ENCODE peak calls at places on chromosomes 2 and 18, in five cellular contexts. One of them, this sample, is unnamed.

GRCh38 chr2:228522276-228522675 is 340.8 kb upstream of the SPHKAP start:
- DNase-seq in AG09309: no peak
- DNase-seq in brain microvascular endothelial cell: no peak
- DNase-seq in bronchial epithelial cell: no peak
- DNase-seq in RWPE1: no peak
- DNase-seq in this sample: no peak

GRCh38 chr2:49843314-49843713 is 689.0 kb upstream of the FSHR start:
- DNase-seq in AG09309: no peak
- DNase-seq in brain microvascular endothelial cell: no peak
- DNase-seq in bronchial epithelial cell: no peak
- DNase-seq in RWPE1: no peak
- DNase-seq in this sample: no peak

GRCh38 chr2:206858972-206859739 is 80.2 kb upstream of the CPO start:
- DNase-seq in AG09309: no peak
- DNase-seq in brain microvascular endothelial cell: no peak
- DNase-seq in bronchial epithelial cell: no peak
- DNase-seq in RWPE1: no peak
- DNase-seq in this sample: no peak

GRCh38 chr2:101976887-101977286 is 14.9 kb upstream of the IL1R2 start:
- DNase-seq in AG09309: no peak
- DNase-seq in brain microvascular endothelial cell: no peak
- DNase-seq in bronchial epithelial cell: no peak
- DNase-seq in RWPE1: no peak
- DNase-seq in this sample: no peak

GRCh38 chr2:213848631-213849030 is 562.2 kb upstream of the VWC2L start:
- DNase-seq in AG09309: peak
- DNase-seq in brain microvascular endothelial cell: no peak
- DNase-seq in bronchial epithelial cell: peak
- DNase-seq in RWPE1: no peak
- DNase-seq in this sample: no peak

GRCh38 chr2:201984800-201985525 is 48.7 kb upstream of the FZD7 start:
- DNase-seq in AG09309: no peak
- DNase-seq in brain microvascular endothelial cell: no peak
- DNase-seq in bronchial epithelial cell: no peak
- DNase-seq in RWPE1: no peak
- DNase-seq in this sample: no peak

GRCh38 chr2:11395971-11396689 is 51.7 kb upstream of the ROCK2 start:
- DNase-seq in AG09309: no peak
- DNase-seq in brain microvascular endothelial cell: no peak
- DNase-seq in bronchial epithelial cell: no peak
- DNase-seq in RWPE1: no peak
- DNase-seq in this sample: no peak

GRCh38 chr2:167322795-167323194 is 434.5 kb downstream of the XIRP2 start:
- DNase-seq in AG09309: no peak
- DNase-seq in brain microvascular endothelial cell: no peak
- DNase-seq in bronchial epithelial cell: no peak
- DNase-seq in RWPE1: no peak
- DNase-seq in this sample: no peak

GRCh38 chr18:11993264-11993916 is 12.1 kb downstream of the IMPA2 start:
- DNase-seq in AG09309: no peak
- DNase-seq in brain microvascular endothelial cell: no peak
- DNase-seq in bronchial epithelial cell: no peak
- DNase-seq in RWPE1: no peak
- DNase-seq in this sample: no peak

GRCh38 chr2:105373344-105373781 is 25.5 kb downstream of the FHL2 start:
- DNase-seq in AG09309: no peak
- DNase-seq in brain microvascular endothelial cell: no peak
- DNase-seq in bronchial epithelial cell: no peak
- DNase-seq in RWPE1: no peak
- DNase-seq in this sample: no peak

GRCh38 chr18:62576277-62576676 is 53.5 kb downstream of the ZCCHC2 start:
- DNase-seq in AG09309: no peak
- DNase-seq in brain microvascular endothelial cell: no peak
- DNase-seq in bronchial epithelial cell: no peak
- DNase-seq in RWPE1: no peak
- DNase-seq in this sample: no peak

GRCh38 chr2:216056739-216057138 is 24.9 kb downstream of the PECR start:
- DNase-seq in AG09309: no peak
- DNase-seq in brain microvascular endothelial cell: no peak
- DNase-seq in bronchial epithelial cell: no peak
- DNase-seq in RWPE1: no peak
- DNase-seq in this sample: no peak

GRCh38 chr2:46776687-46777327 is 138.8 kb downstream of the MCFD2 start:
- DNase-seq in AG09309: no peak
- DNase-seq in brain microvascular endothelial cell: peak
- DNase-seq in bronchial epithelial cell: peak
- DNase-seq in RWPE1: peak
- DNase-seq in this sample: peak

GRCh38 chr2:28869494-28870145 is 489 bp downstream of the TRMT61B start:
- DNase-seq in AG09309: no peak
- DNase-seq in brain microvascular endothelial cell: no peak
- DNase-seq in bronchial epithelial cell: peak
- DNase-seq in RWPE1: peak
- DNase-seq in this sample: no peak

GRCh38 chr2:241122376-241123002 is 20.4 kb upstream of the MTERF4 start:
- DNase-seq in AG09309: no peak
- DNase-seq in brain microvascular endothelial cell: no peak
- DNase-seq in bronchial epithelial cell: no peak
- DNase-seq in RWPE1: no peak
- DNase-seq in this sample: no peak

GRCh38 chr2:25728559-25728958 is 55.2 kb upstream of the DTNB start:
- DNase-seq in AG09309: no peak
- DNase-seq in brain microvascular endothelial cell: no peak
- DNase-seq in bronchial epithelial cell: no peak
- DNase-seq in RWPE1: no peak
- DNase-seq in this sample: no peak

GRCh38 chr2:219071189-219071816 is 10.6 kb upstream of the IHH start:
- DNase-seq in AG09309: no peak
- DNase-seq in brain microvascular endothelial cell: no peak
- DNase-seq in bronchial epithelial cell: peak
- DNase-seq in RWPE1: peak
- DNase-seq in this sample: peak

GRCh38 chr2:37925063-37925897 is at the start of gene RMDN2:
- DNase-seq in AG09309: peak
- DNase-seq in brain microvascular endothelial cell: peak
- DNase-seq in bronchial epithelial cell: peak
- DNase-seq in RWPE1: peak
- DNase-seq in this sample: peak

GRCh38 chr2:14288016-14288415 is 344.5 kb upstream of the LRATD1 start:
- DNase-seq in AG09309: no peak
- DNase-seq in brain microvascular endothelial cell: no peak
- DNase-seq in bronchial epithelial cell: peak
- DNase-seq in RWPE1: peak
- DNase-seq in this sample: peak

GRCh38 chr2:23363831-23364230 is 21.1 kb upstream of the KLHL29 start:
- DNase-seq in AG09309: no peak
- DNase-seq in brain microvascular endothelial cell: no peak
- DNase-seq in bronchial epithelial cell: peak
- DNase-seq in RWPE1: no peak
- DNase-seq in this sample: no peak

GRCh38 chr2:232523682-232524597 is 2.0 kb upstream of the CHRND start:
- DNase-seq in AG09309: no peak
- DNase-seq in brain microvascular endothelial cell: no peak
- DNase-seq in bronchial epithelial cell: peak
- DNase-seq in RWPE1: peak
- DNase-seq in this sample: peak

GRCh38 chr2:30235008-30235655 is 3.8 kb downstream of the LBH start:
- DNase-seq in AG09309: no peak
- DNase-seq in brain microvascular endothelial cell: peak
- DNase-seq in bronchial epithelial cell: peak
- DNase-seq in RWPE1: no peak
- DNase-seq in this sample: no peak

GRCh38 chr2:160836755-160837154 is 323.5 kb upstream of the TANK start:
- DNase-seq in AG09309: peak
- DNase-seq in brain microvascular endothelial cell: peak
- DNase-seq in bronchial epithelial cell: peak
- DNase-seq in RWPE1: peak
- DNase-seq in this sample: peak

GRCh38 chr2:100767224-100767653 is 52.7 kb upstream of the NPAS2 start:
- DNase-seq in AG09309: peak
- DNase-seq in brain microvascular endothelial cell: no peak
- DNase-seq in bronchial epithelial cell: peak
- DNase-seq in RWPE1: peak
- DNase-seq in this sample: no peak

DNA sequence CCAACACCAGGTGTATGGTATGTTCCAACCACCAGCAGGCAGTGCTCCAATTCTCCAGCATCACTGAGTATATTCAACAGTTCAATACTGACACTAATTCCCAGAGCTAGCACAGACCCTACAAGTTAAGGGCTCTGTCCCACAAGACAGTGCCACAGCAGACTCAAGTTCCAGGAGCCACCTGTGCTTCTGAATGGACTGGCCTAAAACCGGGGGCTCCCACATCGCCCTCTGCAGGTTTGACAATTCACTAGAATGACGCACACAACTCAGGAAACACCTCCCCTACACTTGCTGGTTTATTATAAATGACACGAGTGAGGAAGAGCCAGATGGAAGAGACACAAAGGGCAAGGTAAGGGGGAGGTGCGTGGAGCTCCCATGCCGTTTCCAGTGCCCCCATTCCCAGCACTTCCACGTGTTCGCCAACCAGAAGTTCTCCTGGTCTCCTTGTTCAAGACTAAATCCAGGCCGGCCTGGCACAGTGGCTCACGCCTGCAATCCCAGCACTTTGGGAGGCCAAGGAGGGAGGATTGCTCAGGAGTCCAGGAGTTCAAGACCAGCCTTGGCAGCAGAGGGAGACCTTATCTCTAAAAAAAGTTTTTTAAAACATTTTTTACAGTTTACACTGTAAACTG is 12.2 kb upstream of the ATP6V1B1 start:
- DNase-seq in AG09309: no peak
- DNase-seq in brain microvascular endothelial cell: no peak
- DNase-seq in bronchial epithelial cell: no peak
- DNase-seq in RWPE1: no peak
- DNase-seq in this sample: no peak
- TF ChIP-seq CTCF in AG09309: peak
- TF ChIP-seq CTCF in brain microvascular endothelial cell: peak
- TF ChIP-seq CTCF in bronchial epithelial cell: peak
- TF ChIP-seq CTCF in RWPE1: no peak
- TF ChIP-seq CTCF in this sample: no peak

GRCh38 chr2:223613017-223613950 is 11.1 kb upstream of the SCG2 start:
- DNase-seq in AG09309: peak
- DNase-seq in brain microvascular endothelial cell: peak
- DNase-seq in bronchial epithelial cell: peak
- DNase-seq in RWPE1: peak
- DNase-seq in this sample: peak

GRCh38 chr2:223614534-223614933 is 12.4 kb upstream of the SCG2 start:
- DNase-seq in AG09309: no peak
- DNase-seq in brain microvascular endothelial cell: no peak
- DNase-seq in bronchial epithelial cell: no peak
- DNase-seq in RWPE1: no peak
- DNase-seq in this sample: no peak

GRCh38 chr2:223621901-223622300 is 19.7 kb upstream of the SCG2 start:
- DNase-seq in AG09309: no peak
- DNase-seq in brain microvascular endothelial cell: peak
- DNase-seq in bronchial epithelial cell: no peak
- DNase-seq in RWPE1: no peak
- DNase-seq in this sample: no peak

GRCh38 chr2:223619486-223620129 is 17.4 kb upstream of the SCG2 start:
- DNase-seq in AG09309: no peak
- DNase-seq in brain microvascular endothelial cell: no peak
- DNase-seq in bronchial epithelial cell: peak
- DNase-seq in RWPE1: no peak
- DNase-seq in this sample: peak

GRCh38 chr2:223618172-223619035 is 16.2 kb upstream of the SCG2 start:
- DNase-seq in AG09309: no peak
- DNase-seq in brain microvascular endothelial cell: no peak
- DNase-seq in bronchial epithelial cell: no peak
- DNase-seq in RWPE1: no peak
- DNase-seq in this sample: no peak
- TF ChIP-seq CTCF in AG09309: no peak
- TF ChIP-seq CTCF in brain microvascular endothelial cell: peak
- TF ChIP-seq CTCF in bronchial epithelial cell: no peak
- TF ChIP-seq CTCF in RWPE1: no peak
- TF ChIP-seq CTCF in this sample: no peak

GRCh38 chr2:185628985-185629384 is 109.6 kb upstream of the FSIP2 start:
- DNase-seq in AG09309: no peak
- DNase-seq in brain microvascular endothelial cell: no peak
- DNase-seq in bronchial epithelial cell: peak
- DNase-seq in RWPE1: no peak
- DNase-seq in this sample: no peak
- TF ChIP-seq CTCF in AG09309: no peak
- TF ChIP-seq CTCF in brain microvascular endothelial cell: peak
- TF ChIP-seq CTCF in bronchial epithelial cell: peak
- TF ChIP-seq CTCF in RWPE1: no peak
- TF ChIP-seq CTCF in this sample: no peak

DNA sequence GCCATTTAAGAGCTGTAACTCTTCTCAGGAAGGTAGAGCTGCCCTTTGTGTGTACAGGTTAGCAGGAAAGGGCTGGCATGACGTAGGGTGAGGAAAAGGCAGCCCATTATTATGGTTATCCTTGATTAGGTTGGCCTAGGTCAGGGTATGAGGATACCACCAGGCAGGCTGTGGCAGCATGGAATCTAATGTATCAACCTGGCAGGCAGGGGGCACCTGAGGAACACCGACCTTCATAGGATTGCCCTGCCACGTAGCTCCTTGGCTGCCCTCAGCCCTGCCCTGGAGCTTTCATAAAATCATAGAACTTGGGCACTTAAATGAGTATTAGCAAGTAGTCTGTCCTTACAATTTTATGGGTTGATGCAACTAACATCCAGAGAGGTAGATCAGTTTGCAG is 261.6 kb downstream of the LTBP1 start:
- DNase-seq in AG09309: no peak
- DNase-seq in brain microvascular endothelial cell: no peak
- DNase-seq in bronchial epithelial cell: no peak
- DNase-seq in RWPE1: no peak
- DNase-seq in this sample: no peak
- TF ChIP-seq CTCF in AG09309: no peak
- TF ChIP-seq CTCF in brain microvascular endothelial cell: no peak
- TF ChIP-seq CTCF in bronchial epithelial cell: no peak
- TF ChIP-seq CTCF in RWPE1: no peak
- TF ChIP-seq CTCF in this sample: no peak

DNA sequence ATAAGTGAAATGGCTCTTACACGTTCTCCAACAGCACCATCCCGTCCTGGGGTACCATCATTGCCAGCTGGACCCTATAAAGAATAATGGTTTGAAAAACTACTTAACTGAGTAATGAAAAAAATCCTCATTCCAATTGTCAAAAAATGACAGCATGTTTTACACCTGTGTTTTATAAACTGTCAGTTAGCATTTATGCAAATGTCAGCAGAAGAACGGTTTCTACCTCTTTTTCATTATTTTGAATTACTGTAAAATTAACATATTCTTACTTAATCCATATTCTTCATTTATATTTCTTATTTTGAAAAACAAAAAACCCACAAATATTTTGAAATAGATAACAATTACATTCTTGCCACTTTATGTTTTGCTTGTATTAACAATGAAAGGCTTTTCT is 74.0 kb downstream of the COL3A1 start:
- DNase-seq in AG09309: no peak
- DNase-seq in brain microvascular endothelial cell: no peak
- DNase-seq in bronchial epithelial cell: no peak
- DNase-seq in RWPE1: no peak
- DNase-seq in this sample: no peak
- TF ChIP-seq CTCF in AG09309: no peak
- TF ChIP-seq CTCF in brain microvascular endothelial cell: no peak
- TF ChIP-seq CTCF in bronchial epithelial cell: no peak
- TF ChIP-seq CTCF in RWPE1: no peak
- TF ChIP-seq CTCF in this sample: no peak

This sample was measured in Calu3.